ENCODE peak calls at places on chromosomes 4 and X, in seven cellular contexts. A is GM06990; V is mesenchymal stem cell; U is naive thymus-derived CD4-positive, alpha-beta T cell; Z is upper lobe of left lung; O is Peyer's patch; P is left ventricle myocardium inferior. C is an unnamed sample.

GRCh38 chrX:40065291-40066046 is 32.3 kb downstream of the BCOR start:
- DNase-seq in A (no peak), V (no peak), U (no peak), Z (no peak), O (no peak), P (no peak), C (no peak)

GRCh38 chrX:13717697-13718483 is 16.5 kb downstream of the TRAPPC2 start:
- DNase-seq in A (no peak), V (peak; percentile 56), U (no peak), Z (no peak), O (no peak), P (peak; percentile 22), C (no peak)

GRCh38 chr4:140332734-140333133 is 40.7 kb upstream of the SCOC start:
- DNase-seq in A (no peak), V (no peak), U (no peak), Z (no peak), O (no peak), P (no peak), C (no peak)

GRCh38 chr4:29983890-29984289 is 736.3 kb upstream of the PCDH7 start:
- DNase-seq in A (no peak), V (no peak), U (no peak), Z (no peak), O (no peak), P (no peak), C (no peak)

GRCh38 chrX:72107841-72108590 is 23.7 kb downstream of the RTL5 start:
- DNase-seq in A (no peak), V (no peak), U (no peak), Z (no peak), O (no peak), P (no peak), C (no peak)

GRCh38 chr4:119128125-119128524 is 7.5 kb upstream of the MYOZ2 start:
- DNase-seq in A (no peak), V (no peak), U (no peak), Z (no peak), O (no peak), P (no peak), C (no peak)

GRCh38 chr4:8690216-8690786 is 97.7 kb downstream of the CPZ start:
- DNase-seq in A (no peak), V (no peak), U (no peak), Z (peak; percentile 12), O (no peak), P (no peak), C (no peak)

GRCh38 chrX:37434362-37434761 is 85.2 kb downstream of the PRRG1 start:
- DNase-seq in A (no peak), V (no peak), U (no peak), Z (no peak), O (no peak), P (no peak), C (no peak)

GRCh38 chrX:47278684-47279083 is 45.9 kb downstream of the USP11 start:
- DNase-seq in A (no peak), V (no peak), U (no peak), Z (no peak), O (no peak), P (no peak), C (no peak)

GRCh38 chrX:154804957-154805695 is at the start of gene MPP1:
- DNase-seq in A (peak; percentile 84), V (peak; percentile 78), U (peak; percentile 74), Z (peak; percentile 78), O (peak; percentile 87), P (peak; percentile 75), C (peak; percentile 68)

GRCh38 chr4:113645771-113646455 is 115.6 kb downstream of the CAMK2D start:
- DNase-seq in A (no peak), V (peak; percentile 45), U (no peak), Z (peak; percentile 62), O (no peak), P (no peak), C (peak; percentile 13)

GRCh38 chrX:150546711-150547153 is 21.7 kb upstream of the MTM1 start:
- DNase-seq in A (no peak), V (no peak), U (peak; percentile 70), Z (no peak), O (no peak), P (no peak), C (peak; percentile 14)

GRCh38 chr4:64417974-64418373 is 8.7 kb upstream of the TECRL start:
- DNase-seq in A (no peak), V (no peak), U (no peak), Z (no peak), O (no peak), P (no peak), C (peak; percentile 32)

GRCh38 chrX:70445876-70446275 is 1.2 kb downstream of the DLG3 start:
- DNase-seq in A (no peak), V (no peak), U (no peak), Z (no peak), O (no peak), P (no peak), C (no peak)

GRCh38 chr4:156472624-156473023 is 499.0 kb downstream of the PDGFC start:
- DNase-seq in A (no peak), V (no peak), U (no peak), Z (no peak), O (no peak), P (no peak), C (no peak)

GRCh38 chr4:126583509-126583908 is 1049.2 kb upstream of the INTU start:
- DNase-seq in A (no peak), V (peak; percentile 38), U (no peak), Z (no peak), O (no peak), P (no peak), C (no peak)

GRCh38 chr4:131091896-131092295 is 1995.9 kb downstream of the C4orf33 start:
- DNase-seq in A (no peak), V (peak; percentile 68), U (no peak), Z (no peak), O (no peak), P (no peak), C (no peak)

GRCh38 chr4:65623509-65623908 is 46.8 kb downstream of the EPHA5 start:
- DNase-seq in A (no peak), V (peak; percentile 49), U (no peak), Z (no peak), O (no peak), P (no peak), C (no peak)

GRCh38 chr4:137909910-137910309 is 332.2 kb downstream of the SLC7A11 start:
- DNase-seq in A (no peak), V (no peak), U (no peak), Z (peak; percentile 21), O (no peak), P (no peak), C (no peak)

GRCh38 chrX:110409925-110410324 is 51.3 kb downstream of the RTL9 start:
- DNase-seq in A (no peak), V (peak; percentile 79), U (no peak), Z (no peak), O (no peak), P (no peak), C (peak; percentile 49)

GRCh38 chr4:155322782-155323181 is 54.0 kb downstream of the MAP9 start:
- DNase-seq in A (no peak), V (no peak), U (no peak), Z (no peak), O (no peak), P (no peak), C (no peak)

GRCh38 chr4:61200991-61201526 is 933 bp downstream of the ADGRL3 start:
- DNase-seq in A (no peak), V (peak; percentile 61), U (no peak), Z (no peak), O (peak; percentile 51), P (peak; percentile 23), C (no peak)

GRCh38 chrX:106564986-106565385 is 46.8 kb upstream of the RADX start:
- DNase-seq in A (no peak), V (no peak), U (no peak), Z (no peak), O (no peak), P (no peak), C (no peak)

GRCh38 chrX:4830880-4831557 is 1117.6 kb upstream of the PRKX start:
- DNase-seq in A (no peak), V (no peak), U (no peak), Z (no peak), O (no peak), P (no peak), C (no peak)

GRCh38 chrX:151985955-151986354 is 11.5 kb upstream of the GABRE start:
- DNase-seq in A (no peak), V (peak; percentile 16), U (no peak), Z (no peak), O (peak; percentile 61), P (peak; percentile 20), C (peak; percentile 31)

GRCh38 chr4:173272987-173273386 is 61.2 kb downstream of the HMGB2 start:
- DNase-seq in A (no peak), V (peak; percentile 63), U (no peak), Z (no peak), O (no peak), P (no peak), C (no peak)

GRCh38 chr4:123244233-123244632 is 152.4 kb upstream of the SPRY1 start:
- DNase-seq in A (no peak), V (peak; percentile 24), U (no peak), Z (peak; percentile 76), O (no peak), P (peak; percentile 61), C (no peak)

DNA sequence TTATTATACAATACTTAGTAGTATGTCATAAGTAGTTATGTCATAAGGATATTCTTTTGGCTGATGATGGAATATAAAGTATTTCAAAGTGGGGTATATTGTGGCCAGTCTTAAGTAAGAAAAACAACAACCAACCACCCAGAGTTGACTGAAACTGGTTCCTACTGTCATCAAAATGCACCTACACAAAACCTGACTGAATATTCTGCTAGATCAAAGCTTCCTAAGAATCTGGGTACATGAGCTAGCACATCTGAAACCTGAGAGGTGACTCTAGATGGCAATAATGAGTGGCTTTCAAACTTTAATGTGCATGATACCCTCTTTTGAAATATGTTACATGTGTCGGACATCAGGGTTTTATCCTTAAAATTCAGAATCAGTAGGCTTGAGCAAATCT is 60.4 kb downstream of the REELD1 start:
- DNase-seq in A (no peak), V (no peak), U (no peak), Z (no peak), O (no peak), P (no peak), C (no peak)
- H3K27me3 ChIP-seq in A (no peaks in the 10 kb centered on the region), V (no peaks in the 10 kb centered on the region), U (no peaks in the 10 kb centered on the region), Z (no peaks in the 10 kb centered on the region), O (no peaks in the 10 kb centered on the region), P (no peaks in the 10 kb centered on the region), C (no peaks in the 10 kb centered on the region)

GRCh38 chrX:54182194-54182863 is 725 bp downstream of the FAM120C start:
- DNase-seq in A (peak; percentile 71), V (peak; percentile 43), U (peak; percentile 54), Z (peak; percentile 78), O (peak; percentile 58), P (peak; percentile 55), C (peak; percentile 67)
- H3K4me3 ChIP-seq in A (peak overlapping the region; percentile 78), V (peak overlapping the region; percentile 86), U (peak overlapping the region; percentile 62), Z (peak overlapping the region; percentile 92), O (peak overlapping the region; percentile 70), P (peak overlapping the region; percentile 85), C (peak overlapping the region; percentile 66)

DNA sequence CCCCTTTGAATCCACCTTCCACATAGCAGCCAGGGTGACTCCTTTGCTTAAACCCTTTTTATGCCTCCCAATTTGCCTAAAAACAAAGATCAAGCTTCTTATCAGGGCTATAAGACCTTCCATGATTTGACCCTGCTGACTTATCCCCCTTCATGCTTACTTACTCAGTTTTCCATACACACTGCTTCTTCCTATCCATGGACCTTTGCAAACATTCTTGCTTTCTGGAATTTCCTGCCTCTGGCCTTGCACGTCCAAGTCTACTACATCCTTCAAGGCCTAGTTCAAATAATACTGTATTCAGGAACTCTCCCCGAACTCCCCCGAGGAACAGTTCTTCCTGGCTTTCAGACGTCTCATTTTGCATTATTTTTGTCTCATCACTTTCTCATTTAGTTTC is 31.8 kb downstream of the RAP2C start:
- DNase-seq in A (no peak), V (no peak), U (no peak), Z (no peak), O (no peak), P (no peak), C (no peak)
- H3K27me3 ChIP-seq in A (no peaks in the 10 kb centered on the region), V (no peaks in the 10 kb centered on the region), U (no peaks in the 10 kb centered on the region), Z (no peaks in the 10 kb centered on the region), O (no peaks in the 10 kb centered on the region), P (no peaks in the 10 kb centered on the region), C (no peaks in the 10 kb centered on the region)

GRCh38 chr4:165331823-165332222 is 4.4 kb downstream of the MSMO1 start:
- DNase-seq in A (no peak), V (no peak), U (no peak), Z (no peak), O (no peak), P (no peak), C (no peak)
- H3K4me3 ChIP-seq in A (peak overlapping the region; percentile 32), V (no peak overlapping the region), U (no peak overlapping the region), Z (peak overlapping the region; percentile 99), O (no peak overlapping the region), P (no peak overlapping the region), C (no peak overlapping the region)

C was measured in MG63.